ENCODE peak calls at places on chromosomes 2 and 18, in four cellular contexts. One of them, this sample, is unnamed.

GRCh38 chr2:216181351-216181750 is 72.2 kb downstream of the XRCC5 start:
- DNase-seq in K562: no peak
- DNase-seq in GM12878: no peak
- DNase-seq in HepG2: no peak
- DNase-seq in this sample: no peak

GRCh38 chr2:4673025-4673489 is 969.7 kb downstream of the DCDC2C start:
- DNase-seq in K562: peak; percentile 15
- DNase-seq in GM12878: no peak
- DNase-seq in HepG2: peak; percentile 78
- DNase-seq in this sample: no peak

GRCh38 chr2:204544961-204545860 is at the start of gene PARD3B:
- DNase-seq in K562: peak; percentile 8
- DNase-seq in GM12878: no peak
- DNase-seq in HepG2: peak; percentile 14
- DNase-seq in this sample: peak; percentile 69

GRCh38 chr2:70143314-70144150 is 47.3 kb downstream of the C2orf42 start:
- DNase-seq in K562: peak; percentile 34
- DNase-seq in GM12878: no peak
- DNase-seq in HepG2: peak; percentile 74
- DNase-seq in this sample: no peak

GRCh38 chr2:63846487-63846886 is 4.8 kb downstream of the UGP2 start:
- DNase-seq in K562: no peak
- DNase-seq in GM12878: no peak
- DNase-seq in HepG2: no peak
- DNase-seq in this sample: no peak

GRCh38 chr18:61824733-61825363 is 68.0 kb downstream of the RNF152 start:
- DNase-seq in K562: no peak
- DNase-seq in GM12878: no peak
- DNase-seq in HepG2: no peak
- DNase-seq in this sample: no peak

GRCh38 chr18:70931942-70932814 is 643.3 kb downstream of the SOCS6 start:
- DNase-seq in K562: no peak
- DNase-seq in GM12878: no peak
- DNase-seq in HepG2: peak; percentile 3
- DNase-seq in this sample: no peak

GRCh38 chr2:147782521-147782920 is 62.3 kb upstream of the ACVR2A start:
- DNase-seq in K562: no peak
- DNase-seq in GM12878: no peak
- DNase-seq in HepG2: no peak
- DNase-seq in this sample: no peak

GRCh38 chr2:88471083-88471942 is 18.8 kb upstream of the FOXI3 start:
- DNase-seq in K562: no peak
- DNase-seq in GM12878: no peak
- DNase-seq in HepG2: no peak
- DNase-seq in this sample: no peak

GRCh38 chr2:101152195-101153076 is 1.3 kb upstream of the TBC1D8 start:
- DNase-seq in K562: no peak
- DNase-seq in GM12878: peak; percentile 44
- DNase-seq in HepG2: peak; percentile 85
- DNase-seq in this sample: no peak

GRCh38 chr2:237459741-237460174 is 27.3 kb upstream of the MLPH start:
- DNase-seq in K562: no peak
- DNase-seq in GM12878: no peak
- DNase-seq in HepG2: no peak
- DNase-seq in this sample: no peak

GRCh38 chr2:74507926-74508520 is 528 bp upstream of the PCGF1 start:
- DNase-seq in K562: peak; percentile 47
- DNase-seq in GM12878: no peak
- DNase-seq in HepG2: no peak
- DNase-seq in this sample: peak; percentile 39

GRCh38 chr2:166091439-166091838 is 36.4 kb downstream of the SCN1A start:
- DNase-seq in K562: no peak
- DNase-seq in GM12878: no peak
- DNase-seq in HepG2: no peak
- DNase-seq in this sample: no peak

GRCh38 chr2:85216051-85216431 is 82.8 kb downstream of the TCF7L1 start:
- DNase-seq in K562: no peak
- DNase-seq in GM12878: no peak
- DNase-seq in HepG2: no peak
- DNase-seq in this sample: no peak

GRCh38 chr18:48470484-48471180 is 61.4 kb upstream of the ZBTB7C start:
- DNase-seq in K562: no peak
- DNase-seq in GM12878: no peak
- DNase-seq in HepG2: peak; percentile 43
- DNase-seq in this sample: no peak

GRCh38 chr2:233259745-233260144 is 8.3 kb downstream of the ATG16L1 start:
- DNase-seq in K562: no peak
- DNase-seq in GM12878: no peak
- DNase-seq in HepG2: no peak
- DNase-seq in this sample: no peak

GRCh38 chr2:191678437-191679110 is 638 bp downstream of the NABP1 start:
- DNase-seq in K562: peak; percentile 67
- DNase-seq in GM12878: no peak
- DNase-seq in HepG2: peak; percentile 36
- DNase-seq in this sample: peak; percentile 30

GRCh38 chr2:1563943-1564342 is 150.7 kb downstream of the TPO start:
- DNase-seq in K562: no peak
- DNase-seq in GM12878: no peak
- DNase-seq in HepG2: no peak
- DNase-seq in this sample: no peak

GRCh38 chr18:48790869-48791635 is 159.7 kb downstream of the SMAD7 start:
- DNase-seq in K562: no peak
- DNase-seq in GM12878: no peak
- DNase-seq in HepG2: no peak
- DNase-seq in this sample: no peak

GRCh38 chr2:201643216-201643651 is at the start of gene TMEM237:
- DNase-seq in K562: no peak
- DNase-seq in GM12878: no peak
- DNase-seq in HepG2: peak; percentile 13
- DNase-seq in this sample: peak; percentile 57

GRCh38 chr2:118278046-118278445 is 189.8 kb downstream of the INSIG2 start:
- DNase-seq in K562: no peak
- DNase-seq in GM12878: no peak
- DNase-seq in HepG2: no peak
- DNase-seq in this sample: no peak

GRCh38 chr2:65379721-65380171 is 52.7 kb downstream of the SPRED2 start:
- DNase-seq in K562: no peak
- DNase-seq in GM12878: no peak
- DNase-seq in HepG2: peak; percentile 80
- DNase-seq in this sample: no peak

GRCh38 chr2:200092235-200092634 is 136.9 kb downstream of the MAIP1 start:
- DNase-seq in K562: no peak
- DNase-seq in GM12878: no peak
- DNase-seq in HepG2: peak; percentile 60
- DNase-seq in this sample: no peak

GRCh38 chr2:218028189-218028495 is 25.3 kb upstream of the TNS1 start:
- DNase-seq in K562: no peak
- DNase-seq in GM12878: no peak
- DNase-seq in HepG2: no peak
- DNase-seq in this sample: no peak

GRCh38 chr2:23287250-23287704 is 97.7 kb upstream of the KLHL29 start:
- DNase-seq in K562: no peak
- DNase-seq in GM12878: no peak
- DNase-seq in HepG2: no peak
- DNase-seq in this sample: no peak

GRCh38 chr2:148338544-148338943 is 306.0 kb upstream of the EPC2 start:
- DNase-seq in K562: no peak
- DNase-seq in GM12878: no peak
- DNase-seq in HepG2: peak; percentile 6
- DNase-seq in this sample: no peak

GRCh38 chr2:42567389-42567788 is 1.0 kb upstream of the MTA3 start:
- DNase-seq in K562: no peak
- DNase-seq in GM12878: no peak
- DNase-seq in HepG2: no peak
- DNase-seq in this sample: no peak

GRCh38 chr2:196336715-196337617 is 165.6 kb upstream of the STK17B start:
- DNase-seq in K562: peak; percentile 31
- DNase-seq in GM12878: peak; percentile 12
- DNase-seq in HepG2: peak; percentile 10
- DNase-seq in this sample: peak; percentile 57

GRCh38 chr18:49814147-49814499 is 790 bp upstream of the ACAA2 start:
- DNase-seq in K562: no peak
- DNase-seq in GM12878: no peak
- DNase-seq in HepG2: peak; percentile 23
- DNase-seq in this sample: peak; percentile 15

GRCh38 chr18:5890261-5890605 is 5.1 kb downstream of the TMEM200C start:
- DNase-seq in K562: no peak
- DNase-seq in GM12878: no peak
- DNase-seq in HepG2: peak; percentile 5
- DNase-seq in this sample: no peak

GRCh38 chr2:235191933-235192332 is 240.1 kb downstream of the SH3BP4 start:
- DNase-seq in K562: no peak
- DNase-seq in GM12878: no peak
- DNase-seq in HepG2: no peak
- DNase-seq in this sample: no peak

GRCh38 chr2:165016772-165017411 is 61.6 kb upstream of the SLC38A11 start:
- DNase-seq in K562: no peak
- DNase-seq in GM12878: no peak
- DNase-seq in HepG2: peak; percentile 48
- DNase-seq in this sample: peak; percentile 59

DNA sequence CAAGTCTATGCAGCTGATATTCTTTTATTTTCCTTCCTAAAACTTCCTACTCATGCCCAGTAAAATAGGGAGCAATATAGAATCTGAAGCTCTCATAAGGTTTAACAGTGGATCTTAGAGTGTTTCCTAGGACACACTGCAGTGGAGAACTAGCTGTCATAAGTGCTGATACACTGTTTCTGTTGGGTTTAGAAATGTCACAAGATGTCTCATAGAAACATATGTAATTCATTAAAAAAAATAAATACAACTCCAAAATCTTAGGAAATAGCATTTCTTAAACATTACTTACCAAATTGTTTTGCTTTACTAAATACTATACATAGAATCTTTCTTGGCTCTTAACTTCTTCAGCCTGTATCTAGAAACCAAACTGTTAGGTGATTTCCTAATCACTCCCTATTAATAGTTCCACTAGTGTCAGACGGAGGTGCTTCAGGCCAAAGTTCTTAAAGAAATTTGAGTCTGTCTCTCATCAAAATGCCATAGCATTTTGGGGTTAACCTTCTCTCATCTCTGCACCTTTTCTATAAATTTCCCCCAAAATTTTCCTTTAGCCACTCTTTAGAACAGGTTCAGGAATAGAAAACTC is 93.7 kb downstream of the CERKL start:
- DNase-seq in K562: no peak
- DNase-seq in GM12878: no peak
- DNase-seq in HepG2: no peak
- DNase-seq in this sample: no peak
- TF ChIP-seq FOXK2 in K562: no peak
- TF ChIP-seq FOXK2 in GM12878: no peak
- TF ChIP-seq FOXK2 in HepG2: no peak
- TF ChIP-seq FOXK2 in this sample: no peak

GRCh38 chr2:37993135-37993534 is 68.0 kb downstream of the RMDN2 start:
- DNase-seq in K562: no peak
- DNase-seq in GM12878: no peak
- DNase-seq in HepG2: no peak
- DNase-seq in this sample: no peak
- TF ChIP-seq FOXK2 in K562: no peak
- TF ChIP-seq FOXK2 in GM12878: no peak
- TF ChIP-seq FOXK2 in HepG2: no peak
- TF ChIP-seq FOXK2 in this sample: no peak

GRCh38 chr18:24934231-24934932 is 417.6 kb downstream of the ZNF521 start:
- DNase-seq in K562: no peak
- DNase-seq in GM12878: no peak
- DNase-seq in HepG2: no peak
- DNase-seq in this sample: no peak
- TF ChIP-seq FOXK2 in K562: no peak
- TF ChIP-seq FOXK2 in GM12878: no peak
- TF ChIP-seq FOXK2 in HepG2: no peak
- TF ChIP-seq FOXK2 in this sample: no peak

DNA sequence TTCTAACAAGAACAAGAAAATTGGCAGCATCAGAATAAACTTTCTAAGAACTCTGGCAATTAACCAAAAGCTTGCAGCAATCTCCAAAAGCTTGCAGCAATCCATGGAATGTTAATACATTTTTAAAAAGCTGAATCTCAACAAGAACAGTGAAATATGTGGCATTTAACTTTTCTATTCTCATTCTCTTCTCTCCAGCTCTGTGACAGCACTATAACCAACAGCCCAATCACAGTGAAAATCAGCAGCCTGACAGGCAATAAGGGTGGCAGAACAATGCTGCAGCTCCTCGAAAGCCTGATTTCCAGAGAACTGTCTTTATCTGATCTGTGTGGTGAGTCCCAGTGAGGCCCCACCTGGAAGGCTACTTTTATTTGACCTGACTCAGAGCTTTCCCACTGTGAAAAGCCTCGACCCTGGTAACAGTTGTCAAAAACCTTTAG is 60.0 kb downstream of the TMEM131 start:
- DNase-seq in K562: no peak
- DNase-seq in GM12878: no peak
- DNase-seq in HepG2: peak; percentile 42
- DNase-seq in this sample: peak; percentile 17
- TF ChIP-seq FOXK2 in K562: no peak
- TF ChIP-seq FOXK2 in GM12878: no peak
- TF ChIP-seq FOXK2 in HepG2: no peak
- TF ChIP-seq FOXK2 in this sample: no peak

GRCh38 chr2:114489143-114489542 is 46.7 kb downstream of the DPP10 start:
- DNase-seq in K562: no peak
- DNase-seq in GM12878: no peak
- DNase-seq in HepG2: no peak
- DNase-seq in this sample: no peak
- TF ChIP-seq FOXK2 in K562: no peak
- TF ChIP-seq FOXK2 in GM12878: no peak
- TF ChIP-seq FOXK2 in HepG2: no peak
- TF ChIP-seq FOXK2 in this sample: no peak

DNA sequence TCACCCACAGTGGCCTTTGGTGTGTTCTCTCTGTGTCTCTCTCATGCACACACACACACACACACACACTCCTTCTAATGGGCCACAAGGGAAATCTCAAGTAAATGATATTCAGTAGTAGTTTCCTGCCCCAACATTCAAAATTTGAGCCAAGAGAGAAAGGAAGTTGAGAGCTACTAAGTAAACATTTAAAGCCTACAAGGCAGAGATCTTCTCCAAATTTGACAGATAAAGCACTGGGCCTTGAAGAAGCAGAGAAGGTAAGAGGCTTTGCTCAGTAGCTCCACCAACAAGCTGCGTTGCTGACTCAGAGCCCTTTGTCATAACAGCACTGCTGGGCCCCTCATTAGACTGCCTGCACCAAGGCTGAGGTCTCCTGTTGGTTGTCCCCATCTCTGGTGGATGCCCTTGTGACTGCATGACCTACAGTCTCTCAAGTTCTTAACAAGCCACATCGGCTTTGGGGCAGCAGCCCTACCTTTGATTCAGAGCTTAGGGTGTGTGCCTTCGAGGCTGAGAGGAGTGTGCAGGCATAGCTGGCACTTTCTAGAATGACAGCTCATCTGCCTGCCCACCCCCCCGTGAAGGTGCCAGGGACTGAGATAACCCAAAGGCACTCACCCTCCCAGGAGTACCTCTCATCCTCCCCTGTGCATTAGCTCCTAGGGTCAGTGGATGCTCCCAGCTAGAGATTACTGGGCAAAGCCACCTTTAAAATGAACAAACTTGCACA is 32.3 kb upstream of the NEB start:
- DNase-seq in K562: peak; percentile 32
- DNase-seq in GM12878: no peak
- DNase-seq in HepG2: no peak
- DNase-seq in this sample: no peak
- TF ChIP-seq FOXK2 in K562: no peak
- TF ChIP-seq FOXK2 in GM12878: no peak
- TF ChIP-seq FOXK2 in HepG2: no peak
- TF ChIP-seq FOXK2 in this sample: no peak